ENCODE peak calls at places on chromosome 1, in four cellular contexts. One of them, this sample, is unnamed.

GRCh38 chr1:94863919-94864318 is 43.8 kb downstream of the SLC44A3 start:
- DNase-seq in NCI-H1092: no peak
- DNase-seq in BJ: no peak
- DNase-seq in NCI-H524: no peak
- DNase-seq in this sample: no peak

GRCh38 chr1:198495635-198496034 is 44.8 kb downstream of the ATP6V1G3 start:
- DNase-seq in NCI-H524: peak; percentile 31
- DNase-seq in BJ: no peak
- DNase-seq in NCI-H1092: no peak
- DNase-seq in this sample: no peak

GRCh38 chr1:205430631-205431305 is 8.9 kb upstream of the LEMD1 start:
- DNase-seq in NCI-H524: no peak
- DNase-seq in BJ: no peak
- DNase-seq in NCI-H1092: no peak
- DNase-seq in this sample: peak; percentile 78

GRCh38 chr1:147600119-147601111 is 59.1 kb downstream of the BCL9 start:
- DNase-seq in NCI-H524: peak; percentile 30
- DNase-seq in BJ: no peak
- DNase-seq in NCI-H1092: no peak
- DNase-seq in this sample: no peak

GRCh38 chr1:61692155-61692783 is 32.7 kb downstream of the TM2D1 start:
- DNase-seq in NCI-H1092: no peak
- DNase-seq in NCI-H524: no peak
- DNase-seq in BJ: no peak
- DNase-seq in this sample: no peak

GRCh38 chr1:185789846-185790735 is 55.9 kb downstream of the HMCN1 start:
- DNase-seq in NCI-H1092: no peak
- DNase-seq in BJ: no peak
- DNase-seq in NCI-H524: no peak
- DNase-seq in this sample: no peak

GRCh38 chr1:42756956-42757891 is 9.6 kb downstream of the P3H1 start:
- DNase-seq in NCI-H1092: peak; percentile 57
- DNase-seq in NCI-H524: peak; percentile 72
- DNase-seq in BJ: no peak
- DNase-seq in this sample: no peak

GRCh38 chr1:184191181-184191601 is 139.7 kb downstream of the TSEN15 start:
- DNase-seq in BJ: peak; percentile 62
- DNase-seq in NCI-H524: no peak
- DNase-seq in NCI-H1092: no peak
- DNase-seq in this sample: no peak

GRCh38 chr1:26862781-26863676 is at the start of gene SFN:
- DNase-seq in NCI-H524: no peak
- DNase-seq in NCI-H1092: peak; percentile 23
- DNase-seq in BJ: no peak
- DNase-seq in this sample: no peak

GRCh38 chr1:94247146-94248094 is 10.0 kb upstream of the ARHGAP29 start:
- DNase-seq in NCI-H524: no peak
- DNase-seq in NCI-H1092: peak; percentile 12
- DNase-seq in BJ: no peak
- DNase-seq in this sample: no peak

GRCh38 chr1:63643517-63643916 is 50.3 kb downstream of the PGM1 start:
- DNase-seq in NCI-H1092: no peak
- DNase-seq in NCI-H524: no peak
- DNase-seq in BJ: no peak
- DNase-seq in this sample: no peak

This sample was measured in stimulated activated effector memory CD8-positive, alpha-beta T cell treated with anti-CD3 and anti-CD28 coated beads, Interleukin-12 subunit alpha, Interleukin-12 subunit beta, amount 100 ng/mL, for 72 hours.